ENCODE peak calls at places on chromosomes 11 and 22, in four cellular contexts. P is GM23338, U is uterus, M is fibroblast of pulmonary artery. L is an unnamed sample.

GRCh38 chr11:116170526-116171120 is 602.2 kb downstream of the BUD13 start:
- DNase-seq in U (no peak), P (peak; percentile 43), M (no peak), L (peak; percentile 67)

GRCh38 chr22:31956360-31956759 is 12.0 kb downstream of the YWHAH start:
- DNase-seq in P (no peak), U (no peak), M (no peak), L (no peak)

GRCh38 chr22:45604239-45604711 is 67.4 kb upstream of the ATXN10 start:
- DNase-seq in P (no peak), M (no peak), U (no peak), L (no peak)

GRCh38 chr22:29799217-29799680 is 32.1 kb downstream of the UQCR10 start:
- DNase-seq in P (no peak), M (peak; percentile 97), U (peak; percentile 83), L (no peak)

GRCh38 chr11:44315947-44316387 is 6.0 kb upstream of the ALX4 start:
- DNase-seq in M (no peak), P (peak; percentile 64), U (peak; percentile 52), L (peak; percentile 81)

GRCh38 chr11:61056566-61056965 is 45.7 kb upstream of the CD5 start:
- DNase-seq in P (peak; percentile 26), U (no peak), M (no peak), L (no peak)

GRCh38 chr11:78176605-78177141 is 11.8 kb downstream of the KCTD21 start:
- DNase-seq in M (no peak), U (no peak), P (no peak), L (no peak)

GRCh38 chr11:122248939-122249338 is 132.9 kb upstream of the BLID start:
- DNase-seq in P (no peak), M (peak; percentile 25), U (no peak), L (no peak)

GRCh38 chr11:78860720-78861422 is 286.2 kb upstream of the NARS2 start:
- DNase-seq in M (peak; percentile 54), P (peak; percentile 66), U (no peak), L (no peak)

GRCh38 chr11:88246680-88247079 is 71.4 kb upstream of the RAB38 start:
- DNase-seq in U (no peak), P (no peak), M (peak; percentile 93), L (no peak)

GRCh38 chr11:12598330-12599256 is 75.6 kb upstream of the TEAD1 start:
- DNase-seq in P (no peak), M (peak; percentile 24), U (no peak), L (no peak)

GRCh38 chr11:4672470-4672869 is 25.2 kb downstream of the OR51E2 start:
- DNase-seq in U (no peak), P (no peak), M (peak; percentile 10), L (no peak)

GRCh38 chr11:124891390-124891861 is 6.2 kb downstream of the ROBO4 start:
- DNase-seq in P (peak; percentile 65), M (no peak), U (no peak), L (peak; percentile 84)

GRCh38 chr11:61160487-61161189 is 588 bp downstream of the VPS37C start:
- DNase-seq in M (peak; percentile 14), P (no peak), U (no peak), L (no peak)

GRCh38 chr11:201936-202335 is 5.3 kb downstream of the BET1L start:
- DNase-seq in U (no peak), P (peak; percentile 30), M (no peak), L (no peak)

GRCh38 chr11:12864316-12865156 is 144.6 kb upstream of the RASSF10 start:
- DNase-seq in M (peak; percentile 91), P (peak; percentile 99), U (no peak), L (peak; percentile 78)

GRCh38 chr11:116887909-116888556 is 50.6 kb upstream of the APOA1 start:
- DNase-seq in M (peak; percentile 64), P (no peak), U (no peak), L (no peak)

GRCh38 chr22:25334091-25334490 is 114.7 kb downstream of the CRYBB2 start:
- DNase-seq in M (peak; percentile 40), U (no peak), P (peak; percentile 95), L (peak; percentile 72)

GRCh38 chr11:108220721-108221346 is 1.6 kb downstream of the NPAT start:
- DNase-seq in U (no peak), M (peak; percentile 24), P (no peak), L (no peak)

GRCh38 chr11:79439430-79439892 is 1.4 kb downstream of the TENM4 start:
- DNase-seq in M (no peak), P (no peak), U (peak; percentile 21), L (peak; percentile 42)

GRCh38 chr11:129881570-129882170 is 13.7 kb downstream of the NFRKB start:
- DNase-seq in U (no peak), P (peak; percentile 75), M (peak; percentile 40), L (peak; percentile 82)

GRCh38 chr11:4393209-4394196 is at the start of gene TRIM21:
- DNase-seq in P (peak; percentile 91), M (peak; percentile 88), U (peak; percentile 86), L (peak; percentile 79)

GRCh38 chr11:13262096-13262495 is 15.5 kb upstream of the BMAL1 start:
- DNase-seq in P (no peak), U (no peak), M (peak; percentile 18), L (no peak)

GRCh38 chr11:13343067-13343466 is 65.5 kb downstream of the BMAL1 start:
- DNase-seq in U (no peak), M (no peak), P (no peak), L (no peak)

GRCh38 chr11:833114-833791 is 501 bp downstream of the CD151 start:
- DNase-seq in M (no peak), P (peak; percentile 64), U (peak; percentile 65), L (peak; percentile 85)

GRCh38 chr22:43183496-43184263 is 3.3 kb downstream of the TTLL12 start:
- DNase-seq in P (no peak), U (no peak), M (peak; percentile 90), L (no peak)

GRCh38 chr11:116517077-116517476 is 255.7 kb downstream of the BUD13 start:
- DNase-seq in P (no peak), U (no peak), M (no peak), L (no peak)

GRCh38 chr11:83427943-83428342 is 141.8 kb upstream of the CCDC90B start:
- DNase-seq in U (no peak), P (no peak), M (no peak), L (no peak)

GRCh38 chr11:83425137-83425466 is 138.9 kb upstream of the CCDC90B start:
- DNase-seq in P (no peak), M (no peak), U (no peak), L (no peak)

DNA sequence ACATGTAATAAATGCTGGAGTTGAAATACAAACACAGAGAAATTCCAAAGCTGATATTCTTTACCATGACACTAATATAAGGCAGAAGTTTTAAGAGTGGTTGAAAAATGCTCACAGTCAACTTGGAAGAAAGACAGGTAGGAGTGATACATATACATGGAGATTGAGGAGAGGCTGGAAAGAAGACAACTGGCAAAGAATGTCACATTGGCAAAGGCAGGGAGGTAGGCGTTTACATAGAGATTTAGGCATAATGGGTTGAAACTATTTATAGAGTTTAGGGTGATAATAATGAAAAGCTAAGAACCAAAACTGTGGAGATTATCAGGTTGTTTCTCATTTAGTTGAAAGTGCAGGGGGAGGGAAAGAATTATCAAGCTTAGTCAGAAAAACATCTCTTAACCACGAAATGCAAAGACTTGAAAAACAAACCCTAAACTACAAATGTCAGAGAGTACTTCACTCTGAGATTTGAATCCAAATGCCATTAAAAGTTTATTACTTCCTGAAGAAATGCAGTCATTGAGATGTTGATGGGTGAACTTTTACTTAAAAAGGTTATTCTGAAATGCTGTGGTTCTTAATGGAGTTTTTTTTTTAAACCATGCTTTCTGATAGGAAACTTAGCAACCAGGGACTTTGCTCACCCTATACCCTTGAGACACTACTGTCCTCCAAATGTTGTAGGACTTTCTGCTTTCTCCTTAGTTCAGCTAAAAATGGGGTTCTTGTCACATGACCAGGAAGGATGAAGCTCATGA is 138.4 kb upstream of the CCDC90B start:
- DNase-seq in U (no peak), P (no peak), M (no peak), L (no peak)
- H3K4me3 ChIP-seq in U (no peak overlapping the region), P (no peak overlapping the region), M (no peak overlapping the region), L (no peak overlapping the region)

GRCh38 chr11:118705111-118705741 is 25.8 kb upstream of the TREH start:
- DNase-seq in U (no peak), M (no peak), P (no peak), L (no peak)
- H3K4me3 ChIP-seq in U (no peak overlapping the region), M (no peak overlapping the region), P (no peak overlapping the region), L (no peak overlapping the region)

DNA sequence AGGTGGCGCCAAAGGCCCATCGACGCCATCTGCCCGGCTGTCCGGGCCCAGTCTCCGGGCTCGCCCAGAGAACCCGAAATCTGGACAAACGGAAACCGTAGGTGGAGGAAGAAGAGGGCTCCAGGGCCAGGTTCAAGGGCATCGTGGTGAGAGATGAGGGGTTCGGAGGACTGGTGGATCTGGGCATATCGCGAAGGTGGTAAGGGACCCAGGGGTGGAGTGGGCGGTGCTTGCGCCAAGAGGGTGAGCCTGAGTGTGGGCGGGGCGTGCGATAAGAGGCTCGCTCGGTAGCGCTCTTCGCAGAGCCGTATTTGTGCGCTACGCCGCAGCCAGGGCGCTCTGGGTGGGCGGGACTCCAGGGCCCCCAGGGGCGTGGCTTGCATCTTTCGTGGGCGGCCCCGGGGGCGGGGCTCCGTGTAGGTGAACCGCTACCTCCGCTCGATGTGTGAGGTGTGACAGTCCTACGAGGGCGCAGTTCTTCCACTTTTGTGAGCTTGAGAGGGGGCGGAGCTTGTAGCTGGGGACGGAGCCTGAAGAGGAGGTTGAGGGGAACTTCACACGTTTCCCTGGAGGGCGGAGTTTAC is 4.8 kb downstream of the CD248 start:
- DNase-seq in P (peak; percentile 94), U (peak; percentile 92), M (peak; percentile 95), L (peak; percentile 98)
- H3K4me3 ChIP-seq in P (peak overlapping the region; percentile 84), U (peak overlapping the region; percentile 45), M (peak overlapping the region; percentile 60), L (peak overlapping the region; percentile 76)

DNA sequence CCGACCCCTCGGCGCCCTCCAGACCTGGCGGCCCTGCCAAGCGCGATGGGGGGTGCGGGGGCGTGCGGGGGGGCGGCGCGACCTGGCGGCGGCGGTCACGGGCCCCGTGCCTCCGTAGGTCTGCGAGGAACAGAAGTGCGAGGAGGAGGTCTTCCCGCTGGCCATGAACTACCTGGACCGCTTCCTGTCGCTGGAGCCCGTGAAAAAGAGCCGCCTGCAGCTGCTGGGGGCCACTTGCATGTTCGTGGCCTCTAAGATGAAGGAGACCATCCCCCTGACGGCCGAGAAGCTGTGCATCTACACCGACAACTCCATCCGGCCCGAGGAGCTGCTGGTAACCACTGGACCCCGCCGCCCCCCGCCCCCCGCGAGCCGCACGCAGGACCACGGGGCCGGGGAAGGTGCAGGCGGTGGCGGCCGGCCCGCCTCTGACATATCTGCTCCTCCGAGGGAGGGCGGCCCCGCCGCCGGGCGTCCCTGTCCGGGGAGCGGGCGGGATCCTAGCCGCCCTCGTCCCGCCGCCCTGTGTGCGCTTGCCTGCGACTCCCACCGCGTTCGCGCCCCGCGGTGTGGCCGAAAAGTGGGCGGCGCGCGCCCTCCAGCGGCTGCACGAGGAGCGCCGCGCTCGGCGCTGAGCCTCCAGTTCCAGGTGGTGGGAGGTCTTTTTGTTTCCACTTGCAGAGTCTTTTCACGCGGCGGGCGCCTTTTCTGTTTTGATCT is 2.1 kb downstream of the CCND1 start:
- DNase-seq in P (peak; percentile 81), U (peak; percentile 80), M (peak; percentile 84), L (peak; percentile 95)
- H3K4me3 ChIP-seq in P (peak overlapping the region; percentile 91), U (peak overlapping the region; percentile 49), M (peak overlapping the region; percentile 88), L (peak overlapping the region; percentile 99)

GRCh38 chr11:71144736-71145135 is 107.6 kb downstream of the SHANK2 start:
- DNase-seq in U (no peak), P (no peak), M (no peak), L (no peak)
- H3K4me3 ChIP-seq in U (no peak overlapping the region), P (no peak overlapping the region), M (no peak overlapping the region), L (no peak overlapping the region)

L was measured in H7.